ENCODE peak calls at places on chromosome 17, in ten cellular contexts. B is hypothalamus, J is Panc1, A is IMR-90, O is activated T-cell treated with anti-CD3 and anti-CD28 coated beads for 1 hour, V is cardiac fibroblast, W is ELR, Q is ACHN, E is activated T-helper 1 cell treated with Interleukin-2 at 50 U/mL for 16 hours, T is small intestine. K is an unnamed sample.

GRCh38 chr17:62804025-62804424 is 4.1 kb downstream of the MARCHF10 start:
- DNase-seq in B (no peak), J (no peak), A (no peak), O (no peak), V (no peak), W (no peak), Q (no peak), E (no peak), T (no peak), K (no peak)

GRCh38 chr17:48163809-48164208 is 56.2 kb downstream of the SNX11 start:
- DNase-seq in B (no peak), J (no peak), A (no peak), O (no peak), V (no peak), W (peak; percentile 17), Q (peak; percentile 10), E (no peak), T (no peak), K (no peak)

GRCh38 chr17:64188088-64188487 is 58.1 kb upstream of the ERN1 start:
- DNase-seq in B (no peak), J (no peak), A (no peak), O (no peak), V (no peak), W (no peak), Q (no peak), E (no peak), T (no peak), K (no peak)

GRCh38 chr17:57650548-57650947 is 94.6 kb downstream of the CCDC182 start:
- DNase-seq in B (no peak), J (no peak), A (no peak), O (no peak), V (no peak), W (no peak), Q (no peak), E (no peak), T (no peak), K (no peak)

GRCh38 chr17:71792966-71793365 is 327.9 kb upstream of the SOX9 start:
- DNase-seq in B (no peak), J (peak; percentile 15), A (peak; percentile 81), O (no peak), V (peak; percentile 86), W (peak; percentile 97), Q (no peak), E (no peak), T (no peak), K (peak; percentile 74)

GRCh38 chr17:1590031-1590746 is 27.6 kb upstream of the PITPNA start:
- DNase-seq in B (no peak), J (peak; percentile 54), A (peak; percentile 90), O (no peak), V (peak; percentile 85), W (peak; percentile 91), Q (peak; percentile 87), E (no peak), T (peak; percentile 97), K (peak; percentile 83)

GRCh38 chr17:17186551-17187505 is 19.3 kb downstream of the PLD6 start:
- DNase-seq in B (no peak), J (no peak), A (no peak), O (no peak), V (no peak), W (no peak), Q (no peak), E (no peak), T (no peak), K (no peak)

GRCh38 chr17:17781591-17782424 is 55.0 kb downstream of the SREBF1 start:
- DNase-seq in B (peak; percentile 77), J (no peak), A (peak; percentile 52), O (peak; percentile 11), V (peak; percentile 43), W (peak; percentile 64), Q (peak; percentile 72), E (peak; percentile 17), T (peak; percentile 20), K (peak; percentile 29)

GRCh38 chr17:36923814-36924221 is 13.5 kb upstream of the LHX1 start:
- DNase-seq in B (no peak), J (no peak), A (no peak), O (no peak), V (no peak), W (no peak), Q (no peak), E (no peak), T (no peak), K (no peak)

GRCh38 chr17:49887086-49887743 is 39.3 kb upstream of the TAC4 start:
- DNase-seq in B (no peak), J (no peak), A (no peak), O (no peak), V (no peak), W (no peak), Q (no peak), E (no peak), T (no peak), K (no peak)

GRCh38 chr17:52758481-52758880 is 600.0 kb upstream of the CA10 start:
- DNase-seq in B (no peak), J (no peak), A (no peak), O (no peak), V (no peak), W (no peak), Q (no peak), E (no peak), T (no peak), K (no peak)

GRCh38 chr17:78396436-78397335 is 18.2 kb downstream of the PGS1 start:
- DNase-seq in B (no peak), J (no peak), A (no peak), O (no peak), V (peak; percentile 68), W (no peak), Q (no peak), E (no peak), T (no peak), K (no peak)

K was measured in HCEC 1CT.